ENCODE peak calls at places on chromosomes 12 and 14, in nine cellular contexts. One of them, this sample, is unnamed. For H3K4me1, the result is how much of the 10 kb centered on the place peaks cover.

GRCh38 chr12:132848521-132848920 is 19.9 kb upstream of the GOLGA3 start:
- DNase-seq in spleen: no peak
- DNase-seq in left ventricle myocardium inferior: no peak
- DNase-seq in IMR-90: no peak
- DNase-seq in CD4-positive, CD25-positive, alpha-beta regulatory T cell: no peak
- DNase-seq in fibroblast of lung: no peak
- DNase-seq in psoas muscle: no peak
- DNase-seq in heart left ventricle: no peak
- DNase-seq in mesendoderm: no peak
- DNase-seq in this sample: no peak

GRCh38 chr12:132413931-132414588 is 75.9 kb upstream of the FBRSL1 start:
- DNase-seq in spleen: no peak
- DNase-seq in left ventricle myocardium inferior: no peak
- DNase-seq in IMR-90: no peak
- DNase-seq in CD4-positive, CD25-positive, alpha-beta regulatory T cell: no peak
- DNase-seq in fibroblast of lung: no peak
- DNase-seq in psoas muscle: no peak
- DNase-seq in heart left ventricle: no peak
- DNase-seq in mesendoderm: no peak
- DNase-seq in this sample: no peak

GRCh38 chr12:28489256-28489655 is 299.0 kb downstream of the CCDC91 start:
- DNase-seq in spleen: no peak
- DNase-seq in left ventricle myocardium inferior: no peak
- DNase-seq in IMR-90: peak
- DNase-seq in CD4-positive, CD25-positive, alpha-beta regulatory T cell: no peak
- DNase-seq in fibroblast of lung: peak
- DNase-seq in psoas muscle: no peak
- DNase-seq in heart left ventricle: no peak
- DNase-seq in mesendoderm: no peak
- DNase-seq in this sample: no peak

GRCh38 chr12:27447761-27448160 is 1.2 kb downstream of the SMCO2 start:
- DNase-seq in spleen: no peak
- DNase-seq in left ventricle myocardium inferior: no peak
- DNase-seq in IMR-90: no peak
- DNase-seq in CD4-positive, CD25-positive, alpha-beta regulatory T cell: no peak
- DNase-seq in fibroblast of lung: no peak
- DNase-seq in psoas muscle: no peak
- DNase-seq in heart left ventricle: no peak
- DNase-seq in mesendoderm: no peak
- DNase-seq in this sample: no peak

GRCh38 chr12:83040339-83040738 is 353.6 kb downstream of the TMTC2 start:
- DNase-seq in spleen: no peak
- DNase-seq in left ventricle myocardium inferior: no peak
- DNase-seq in IMR-90: no peak
- DNase-seq in CD4-positive, CD25-positive, alpha-beta regulatory T cell: no peak
- DNase-seq in fibroblast of lung: no peak
- DNase-seq in psoas muscle: no peak
- DNase-seq in heart left ventricle: no peak
- DNase-seq in mesendoderm: no peak
- DNase-seq in this sample: no peak

GRCh38 chr12:100826323-100826722 is 31.7 kb downstream of the ANO4 start:
- DNase-seq in spleen: no peak
- DNase-seq in left ventricle myocardium inferior: peak
- DNase-seq in IMR-90: peak
- DNase-seq in CD4-positive, CD25-positive, alpha-beta regulatory T cell: no peak
- DNase-seq in fibroblast of lung: peak
- DNase-seq in psoas muscle: no peak
- DNase-seq in heart left ventricle: no peak
- DNase-seq in mesendoderm: peak
- DNase-seq in this sample: no peak

GRCh38 chr12:64627781-64628180 is 17.5 kb downstream of the RASSF3 start:
- DNase-seq in spleen: no peak
- DNase-seq in left ventricle myocardium inferior: no peak
- DNase-seq in IMR-90: peak
- DNase-seq in CD4-positive, CD25-positive, alpha-beta regulatory T cell: no peak
- DNase-seq in fibroblast of lung: peak
- DNase-seq in psoas muscle: no peak
- DNase-seq in heart left ventricle: no peak
- DNase-seq in mesendoderm: no peak
- DNase-seq in this sample: no peak

GRCh38 chr14:31196839-31197477 is 10.6 kb downstream of the HECTD1 start:
- DNase-seq in spleen: no peak
- DNase-seq in left ventricle myocardium inferior: no peak
- DNase-seq in IMR-90: no peak
- DNase-seq in CD4-positive, CD25-positive, alpha-beta regulatory T cell: no peak
- DNase-seq in fibroblast of lung: no peak
- DNase-seq in psoas muscle: no peak
- DNase-seq in heart left ventricle: no peak
- DNase-seq in mesendoderm: no peak
- DNase-seq in this sample: no peak

GRCh38 chr14:100025111-100025510 is 40.1 kb upstream of the EVL start:
- DNase-seq in spleen: no peak
- DNase-seq in left ventricle myocardium inferior: no peak
- DNase-seq in IMR-90: peak
- DNase-seq in CD4-positive, CD25-positive, alpha-beta regulatory T cell: no peak
- DNase-seq in fibroblast of lung: peak
- DNase-seq in psoas muscle: no peak
- DNase-seq in heart left ventricle: no peak
- DNase-seq in mesendoderm: peak
- DNase-seq in this sample: no peak

GRCh38 chr14:52735921-52736489 is 6.0 kb downstream of the STYX start:
- DNase-seq in spleen: no peak
- DNase-seq in left ventricle myocardium inferior: no peak
- DNase-seq in IMR-90: peak
- DNase-seq in CD4-positive, CD25-positive, alpha-beta regulatory T cell: no peak
- DNase-seq in fibroblast of lung: peak
- DNase-seq in psoas muscle: no peak
- DNase-seq in heart left ventricle: no peak
- DNase-seq in mesendoderm: peak
- DNase-seq in this sample: no peak

GRCh38 chr12:56315256-56315625 is 547 bp downstream of the CNPY2 start:
- DNase-seq in spleen: no peak
- DNase-seq in left ventricle myocardium inferior: no peak
- DNase-seq in IMR-90: no peak
- DNase-seq in CD4-positive, CD25-positive, alpha-beta regulatory T cell: no peak
- DNase-seq in fibroblast of lung: peak
- DNase-seq in psoas muscle: no peak
- DNase-seq in heart left ventricle: no peak
- DNase-seq in mesendoderm: peak
- DNase-seq in this sample: no peak

GRCh38 chr12:124299628-124300388 is 4.9 kb downstream of the RFLNA start:
- DNase-seq in spleen: peak
- DNase-seq in left ventricle myocardium inferior: no peak
- DNase-seq in IMR-90: no peak
- DNase-seq in CD4-positive, CD25-positive, alpha-beta regulatory T cell: no peak
- DNase-seq in fibroblast of lung: peak
- DNase-seq in psoas muscle: peak
- DNase-seq in heart left ventricle: no peak
- DNase-seq in mesendoderm: no peak
- DNase-seq in this sample: no peak

GRCh38 chr12:43396671-43397070 is 155.3 kb downstream of the ADAMTS20 start:
- DNase-seq in spleen: no peak
- DNase-seq in left ventricle myocardium inferior: no peak
- DNase-seq in IMR-90: no peak
- DNase-seq in CD4-positive, CD25-positive, alpha-beta regulatory T cell: no peak
- DNase-seq in fibroblast of lung: no peak
- DNase-seq in psoas muscle: no peak
- DNase-seq in heart left ventricle: no peak
- DNase-seq in mesendoderm: no peak
- DNase-seq in this sample: no peak

GRCh38 chr12:79939728-79940306 is 4.9 kb upstream of the PPP1R12A start:
- DNase-seq in spleen: no peak
- DNase-seq in left ventricle myocardium inferior: no peak
- DNase-seq in IMR-90: no peak
- DNase-seq in CD4-positive, CD25-positive, alpha-beta regulatory T cell: no peak
- DNase-seq in fibroblast of lung: no peak
- DNase-seq in psoas muscle: no peak
- DNase-seq in heart left ventricle: no peak
- DNase-seq in mesendoderm: no peak
- DNase-seq in this sample: no peak

GRCh38 chr12:15662983-15663659 is 126.1 kb downstream of the EPS8 start:
- DNase-seq in spleen: no peak
- DNase-seq in left ventricle myocardium inferior: no peak
- DNase-seq in IMR-90: peak
- DNase-seq in CD4-positive, CD25-positive, alpha-beta regulatory T cell: no peak
- DNase-seq in fibroblast of lung: peak
- DNase-seq in psoas muscle: no peak
- DNase-seq in heart left ventricle: no peak
- DNase-seq in mesendoderm: no peak
- DNase-seq in this sample: no peak

GRCh38 chr12:121789800-121790748 is 3.4 kb downstream of the RHOF start:
- DNase-seq in spleen: peak
- DNase-seq in left ventricle myocardium inferior: peak
- DNase-seq in IMR-90: peak
- DNase-seq in CD4-positive, CD25-positive, alpha-beta regulatory T cell: peak
- DNase-seq in fibroblast of lung: no peak
- DNase-seq in psoas muscle: peak
- DNase-seq in heart left ventricle: peak
- DNase-seq in mesendoderm: peak
- DNase-seq in this sample: peak

GRCh38 chr14:20807304-20807956 is 4.8 kb upstream of the RNASE1 start:
- DNase-seq in spleen: no peak
- DNase-seq in left ventricle myocardium inferior: no peak
- DNase-seq in IMR-90: no peak
- DNase-seq in CD4-positive, CD25-positive, alpha-beta regulatory T cell: no peak
- DNase-seq in fibroblast of lung: no peak
- DNase-seq in psoas muscle: no peak
- DNase-seq in heart left ventricle: no peak
- DNase-seq in mesendoderm: no peak
- DNase-seq in this sample: no peak

GRCh38 chr12:47397664-47398281 is 308.1 kb downstream of the RPAP3 start:
- DNase-seq in spleen: no peak
- DNase-seq in left ventricle myocardium inferior: no peak
- DNase-seq in IMR-90: peak
- DNase-seq in CD4-positive, CD25-positive, alpha-beta regulatory T cell: peak
- DNase-seq in fibroblast of lung: peak
- DNase-seq in psoas muscle: no peak
- DNase-seq in heart left ventricle: no peak
- DNase-seq in mesendoderm: peak
- DNase-seq in this sample: no peak

GRCh38 chr12:113197518-113198077 is 12.1 kb downstream of the RITA1 start:
- DNase-seq in spleen: no peak
- DNase-seq in left ventricle myocardium inferior: no peak
- DNase-seq in IMR-90: no peak
- DNase-seq in CD4-positive, CD25-positive, alpha-beta regulatory T cell: no peak
- DNase-seq in fibroblast of lung: no peak
- DNase-seq in psoas muscle: peak
- DNase-seq in heart left ventricle: no peak
- DNase-seq in mesendoderm: no peak
- DNase-seq in this sample: no peak

GRCh38 chr12:63150255-63151060 is 543 bp downstream of the AVPR1A start:
- DNase-seq in spleen: peak
- DNase-seq in left ventricle myocardium inferior: peak
- DNase-seq in IMR-90: no peak
- DNase-seq in CD4-positive, CD25-positive, alpha-beta regulatory T cell: no peak
- DNase-seq in fibroblast of lung: no peak
- DNase-seq in psoas muscle: peak
- DNase-seq in heart left ventricle: peak
- DNase-seq in mesendoderm: peak
- DNase-seq in this sample: no peak

GRCh38 chr14:85483037-85483436 is 46.9 kb upstream of the FLRT2 start:
- DNase-seq in spleen: no peak
- DNase-seq in left ventricle myocardium inferior: no peak
- DNase-seq in IMR-90: no peak
- DNase-seq in CD4-positive, CD25-positive, alpha-beta regulatory T cell: no peak
- DNase-seq in fibroblast of lung: peak
- DNase-seq in psoas muscle: no peak
- DNase-seq in heart left ventricle: no peak
- DNase-seq in mesendoderm: no peak
- DNase-seq in this sample: no peak

GRCh38 chr12:49827351-49828099 is 688 bp downstream of the NCKAP5L start:
- DNase-seq in spleen: peak
- DNase-seq in left ventricle myocardium inferior: peak
- DNase-seq in IMR-90: peak
- DNase-seq in CD4-positive, CD25-positive, alpha-beta regulatory T cell: peak
- DNase-seq in fibroblast of lung: peak
- DNase-seq in psoas muscle: peak
- DNase-seq in heart left ventricle: peak
- DNase-seq in mesendoderm: peak
- DNase-seq in this sample: no peak

GRCh38 chr14:29710015-29710414 is 217.6 kb downstream of the PRKD1 start:
- DNase-seq in spleen: no peak
- DNase-seq in left ventricle myocardium inferior: no peak
- DNase-seq in IMR-90: peak
- DNase-seq in CD4-positive, CD25-positive, alpha-beta regulatory T cell: no peak
- DNase-seq in fibroblast of lung: no peak
- DNase-seq in psoas muscle: no peak
- DNase-seq in heart left ventricle: no peak
- DNase-seq in mesendoderm: no peak
- DNase-seq in this sample: no peak

GRCh38 chr14:37401093-37401492 is 194.0 kb downstream of the FOXA1 start:
- DNase-seq in spleen: no peak
- DNase-seq in left ventricle myocardium inferior: no peak
- DNase-seq in IMR-90: no peak
- DNase-seq in CD4-positive, CD25-positive, alpha-beta regulatory T cell: no peak
- DNase-seq in fibroblast of lung: no peak
- DNase-seq in psoas muscle: no peak
- DNase-seq in heart left ventricle: no peak
- DNase-seq in mesendoderm: no peak
- DNase-seq in this sample: no peak
- H3K4me1 ChIP-seq in spleen: under half
- H3K4me1 ChIP-seq in left ventricle myocardium inferior: under half
- H3K4me1 ChIP-seq in IMR-90: under half
- H3K4me1 ChIP-seq in CD4-positive, CD25-positive, alpha-beta regulatory T cell: under half
- H3K4me1 ChIP-seq in fibroblast of lung: under half
- H3K4me1 ChIP-seq in psoas muscle: under half
- H3K4me1 ChIP-seq in heart left ventricle: under half
- H3K4me1 ChIP-seq in mesendoderm: under half
- H3K4me1 ChIP-seq in this sample: under half

GRCh38 chr12:45353944-45354343 is 138.0 kb downstream of the ANO6 start:
- DNase-seq in spleen: no peak
- DNase-seq in left ventricle myocardium inferior: no peak
- DNase-seq in IMR-90: no peak
- DNase-seq in CD4-positive, CD25-positive, alpha-beta regulatory T cell: no peak
- DNase-seq in fibroblast of lung: no peak
- DNase-seq in psoas muscle: no peak
- DNase-seq in heart left ventricle: no peak
- DNase-seq in mesendoderm: no peak
- DNase-seq in this sample: no peak
- H3K4me1 ChIP-seq in spleen: under half
- H3K4me1 ChIP-seq in left ventricle myocardium inferior: under half
- H3K4me1 ChIP-seq in IMR-90: under half
- H3K4me1 ChIP-seq in CD4-positive, CD25-positive, alpha-beta regulatory T cell: under half
- H3K4me1 ChIP-seq in fibroblast of lung: under half
- H3K4me1 ChIP-seq in psoas muscle: under half
- H3K4me1 ChIP-seq in heart left ventricle: under half
- H3K4me1 ChIP-seq in mesendoderm: under half
- H3K4me1 ChIP-seq in this sample: under half

GRCh38 chr12:11763760-11764520 is 114.5 kb downstream of the ETV6 start:
- DNase-seq in spleen: no peak
- DNase-seq in left ventricle myocardium inferior: no peak
- DNase-seq in IMR-90: peak
- DNase-seq in CD4-positive, CD25-positive, alpha-beta regulatory T cell: no peak
- DNase-seq in fibroblast of lung: peak
- DNase-seq in psoas muscle: no peak
- DNase-seq in heart left ventricle: no peak
- DNase-seq in mesendoderm: peak
- DNase-seq in this sample: no peak
- H3K4me1 ChIP-seq in spleen: half or more
- H3K4me1 ChIP-seq in left ventricle myocardium inferior: half or more
- H3K4me1 ChIP-seq in IMR-90: under half
- H3K4me1 ChIP-seq in CD4-positive, CD25-positive, alpha-beta regulatory T cell: under half
- H3K4me1 ChIP-seq in fibroblast of lung: under half
- H3K4me1 ChIP-seq in psoas muscle: under half
- H3K4me1 ChIP-seq in heart left ventricle: under half
- H3K4me1 ChIP-seq in mesendoderm: under half
- H3K4me1 ChIP-seq in this sample: half or more

GRCh38 chr14:103536693-103537092 is 7.7 kb downstream of the TRMT61A start:
- DNase-seq in spleen: no peak
- DNase-seq in left ventricle myocardium inferior: no peak
- DNase-seq in IMR-90: no peak
- DNase-seq in CD4-positive, CD25-positive, alpha-beta regulatory T cell: no peak
- DNase-seq in fibroblast of lung: no peak
- DNase-seq in psoas muscle: no peak
- DNase-seq in heart left ventricle: no peak
- DNase-seq in mesendoderm: no peak
- DNase-seq in this sample: no peak
- H3K4me1 ChIP-seq in spleen: under half
- H3K4me1 ChIP-seq in left ventricle myocardium inferior: under half
- H3K4me1 ChIP-seq in IMR-90: under half
- H3K4me1 ChIP-seq in CD4-positive, CD25-positive, alpha-beta regulatory T cell: under half
- H3K4me1 ChIP-seq in fibroblast of lung: under half
- H3K4me1 ChIP-seq in psoas muscle: under half
- H3K4me1 ChIP-seq in heart left ventricle: under half
- H3K4me1 ChIP-seq in mesendoderm: under half
- H3K4me1 ChIP-seq in this sample: half or more

This sample was measured in tibial nerve.